ENCODE peak calls at places on chromosomes 12 and 14, in five cellular contexts. B is MM.1S, Z is neural progenitor cell, S is skeletal muscle cell, N is OCI-LY7. C is an unnamed sample.

GRCh38 chr14:61973981-61974380 is 211.8 kb downstream of the SNAPC1 start:
- DNase-seq in B (no peak), Z (no peak), S (peak), N (no peak), C (no peak)

GRCh38 chr12:101018540-101018939 is 191.5 kb downstream of the SLC5A8 start:
- DNase-seq in B (no peak), Z (no peak), S (peak), N (no peak), C (no peak)

GRCh38 chr14:65281991-65282908 is 130.3 kb upstream of the FUT8 start:
- DNase-seq in B (peak), Z (peak), S (peak), N (peak), C (no peak)

GRCh38 chr12:120584343-120585149 is 3.3 kb upstream of the POP5 start:
- DNase-seq in B (peak), Z (peak), S (no peak), N (peak), C (no peak)

GRCh38 chr12:38342444-38342843 is 25.9 kb downstream of the ALG10B start:
- DNase-seq in B (no peak), Z (no peak), S (no peak), N (no peak), C (no peak)

GRCh38 chr12:78719721-78720120 is 144.9 kb upstream of the SYT1 start:
- DNase-seq in B (no peak), Z (no peak), S (no peak), N (no peak), C (no peak)

GRCh38 chr14:32508281-32508680 is 179.2 kb downstream of the AKAP6 start:
- DNase-seq in B (no peak), Z (no peak), S (no peak), N (no peak), C (no peak)

GRCh38 chr14:89339158-89339557 is 77.9 kb downstream of the FOXN3 start:
- DNase-seq in B (no peak), Z (no peak), S (no peak), N (no peak), C (no peak)

GRCh38 chr12:59972941-59973340 is 377.1 kb downstream of the SLC16A7 start:
- DNase-seq in B (no peak), Z (no peak), S (peak), N (no peak), C (no peak)

GRCh38 chr14:54267172-54267571 is 129.6 kb upstream of the CDKN3 start:
- DNase-seq in B (peak), Z (no peak), S (no peak), N (peak), C (peak)

GRCh38 chr12:88816201-88816600 is 235.9 kb upstream of the KITLG start:
- DNase-seq in B (no peak), Z (no peak), S (no peak), N (no peak), C (no peak)

GRCh38 chr14:65069874-65070709 is 32.2 kb downstream of the MAX start:
- DNase-seq in B (peak), Z (no peak), S (no peak), N (no peak), C (no peak)

GRCh38 chr12:20505056-20505455 is 136.7 kb downstream of the PDE3A start:
- DNase-seq in B (no peak), Z (no peak), S (no peak), N (no peak), C (no peak)

GRCh38 chr12:110657747-110658146 is 31.2 kb downstream of the HVCN1 start:
- DNase-seq in B (no peak), Z (no peak), S (no peak), N (no peak), C (no peak)

GRCh38 chr14:94826774-94827173 is 56.9 kb upstream of the GSC start:
- DNase-seq in B (no peak), Z (no peak), S (no peak), N (no peak), C (no peak)

GRCh38 chr12:26422839-26423398 is 227.5 kb downstream of the SSPN start:
- DNase-seq in B (peak), Z (no peak), S (no peak), N (no peak), C (no peak)

GRCh38 chr12:3704512-3705348 is 48.2 kb downstream of the CRACR2A start:
- DNase-seq in B (peak), Z (no peak), S (no peak), N (no peak), C (no peak)

GRCh38 chr14:97377550-97377949 is 580.4 kb downstream of the VRK1 start:
- DNase-seq in B (no peak), Z (no peak), S (no peak), N (no peak), C (no peak)

GRCh38 chr12:1819050-1819449 is 1.3 kb upstream of the LRTM2 start:
- DNase-seq in B (no peak), Z (no peak), S (no peak), N (no peak), C (no peak)

GRCh38 chr14:101359221-101360044 is 201.9 kb upstream of the DIO3 start:
- DNase-seq in B (no peak), Z (peak), S (no peak), N (peak), C (no peak)

GRCh38 chr14:35818346-35819115 is 7.6 kb upstream of the BRMS1L start:
- DNase-seq in B (no peak), Z (peak), S (no peak), N (peak), C (peak)

GRCh38 chr12:52280796-52281560 is 6.5 kb downstream of the KRT86 start:
- DNase-seq in B (no peak), Z (no peak), S (peak), N (no peak), C (no peak)

GRCh38 chr12:44759289-44759688 is 116.8 kb downstream of the NELL2 start:
- DNase-seq in B (no peak), Z (no peak), S (no peak), N (no peak), C (no peak)
- H3K4me3 ChIP-seq in B (no peak), Z (no peak), S (no peak), N (no peak), C (no peak)

GRCh38 chr14:93743270-93744060 is 44.8 kb downstream of the PRIMA1 start:
- DNase-seq in B (no peak), Z (no peak), S (no peak), N (no peak), C (no peak)

GRCh38 chr14:93745603-93746273 is 42.5 kb downstream of the PRIMA1 start:
- DNase-seq in B (no peak), Z (no peak), S (no peak), N (no peak), C (no peak)

GRCh38 chr14:93742761-93743160 is 45.5 kb downstream of the PRIMA1 start:
- DNase-seq in B (no peak), Z (no peak), S (no peak), N (no peak), C (no peak)

GRCh38 chr14:93744876-93745275 is 43.4 kb downstream of the PRIMA1 start:
- DNase-seq in B (no peak), Z (no peak), S (no peak), N (no peak), C (no peak)

DNA sequence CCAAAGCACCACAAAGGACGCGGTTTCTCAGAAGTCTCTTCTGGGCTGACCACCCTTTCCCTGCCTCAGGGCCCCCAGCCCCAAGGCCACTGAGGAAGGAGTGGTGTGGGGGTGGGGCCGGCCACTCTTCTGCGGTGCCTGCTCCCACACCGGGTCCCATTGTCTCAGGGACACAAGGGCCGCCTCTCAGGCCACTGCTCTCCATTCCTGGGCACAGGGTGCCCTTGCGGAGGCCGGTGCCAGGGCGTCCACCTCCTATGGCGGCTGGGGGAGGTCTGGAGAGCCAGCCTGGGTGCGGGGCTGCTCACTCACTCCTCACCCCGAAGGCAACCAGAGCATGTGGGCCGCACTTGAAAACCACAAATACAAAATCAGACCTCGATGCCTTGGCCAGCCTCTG is 44.1 kb downstream of the PRIMA1 start:
- DNase-seq in B (no peak), Z (no peak), S (no peak), N (no peak), C (no peak)
- H3K4me3 ChIP-seq in B (no peak), Z (no peak), S (no peak), N (no peak), C (no peak)

GRCh38 chr12:48765753-48766162 is 23.1 kb downstream of the ADCY6 start:
- DNase-seq in B (peak), Z (no peak), S (no peak), N (no peak), C (no peak)
- H3K4me3 ChIP-seq in B (no peak), Z (no peak), S (no peak), N (no peak), C (no peak)

DNA sequence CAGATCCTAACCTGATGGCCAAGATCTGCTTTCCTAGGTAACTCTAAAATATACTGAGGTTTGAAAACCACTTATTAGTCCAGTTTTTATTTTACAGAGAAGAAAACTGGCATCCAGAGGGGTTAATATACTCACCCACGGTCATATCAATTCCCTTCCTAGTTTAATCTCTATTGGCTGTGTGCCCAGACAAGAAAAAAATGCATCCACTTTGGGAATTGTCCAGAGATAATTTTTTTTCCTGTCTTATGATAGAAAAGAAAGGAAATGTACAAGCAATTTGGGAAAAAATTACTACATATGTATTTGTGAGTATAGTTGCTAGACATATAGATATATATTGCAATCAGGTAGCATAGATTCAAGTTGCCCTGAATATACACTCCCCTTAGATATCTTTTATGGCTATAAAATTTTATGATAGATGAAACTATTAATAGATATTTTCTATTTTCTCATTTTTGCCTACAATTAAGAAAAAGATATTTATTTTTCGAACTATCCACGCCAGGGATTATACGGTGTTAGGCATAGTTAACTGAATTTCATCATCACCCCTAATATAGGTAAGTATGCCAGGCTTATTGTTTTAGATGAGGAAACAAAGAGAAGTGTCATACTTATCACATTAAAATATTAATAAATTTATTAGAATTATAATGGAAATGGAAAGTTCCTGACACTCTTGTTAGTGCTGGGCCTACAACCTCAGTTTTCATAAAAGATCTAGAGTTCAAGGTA is 100.5 kb upstream of the SLC38A2 start:
- DNase-seq in B (no peak), Z (no peak), S (no peak), N (no peak), C (no peak)
- H3K4me3 ChIP-seq in B (no peak), Z (no peak), S (no peak), N (no peak), C (no peak)

DNA sequence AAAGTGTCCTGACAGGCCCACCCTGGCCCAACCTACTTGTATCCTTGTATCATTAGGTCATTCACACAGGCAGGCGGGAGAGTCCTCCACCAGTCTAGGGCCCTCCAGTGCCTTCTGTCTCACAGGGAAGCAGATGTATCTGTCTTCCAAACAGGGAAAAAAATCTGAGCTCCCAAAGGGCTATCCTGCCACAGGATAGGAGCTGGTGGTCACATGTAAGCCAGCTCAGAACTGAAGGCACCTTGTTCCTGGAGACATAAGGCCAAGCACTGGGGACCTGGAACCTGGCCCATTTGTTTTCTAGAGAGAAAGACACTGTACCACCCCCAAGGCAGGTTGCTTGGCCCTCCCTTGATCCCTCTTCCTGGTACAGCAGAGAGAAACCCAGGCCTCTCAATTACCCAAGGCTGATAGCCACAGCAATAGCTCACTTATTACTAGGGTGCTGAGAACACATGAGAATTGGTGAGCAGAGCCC is 19.4 kb upstream of the PLEKHH1 start:
- DNase-seq in B (no peak), Z (no peak), S (no peak), N (peak), C (no peak)
- H3K4me3 ChIP-seq in B (no peak), Z (no peak), S (no peak), N (peak), C (no peak)

DNA sequence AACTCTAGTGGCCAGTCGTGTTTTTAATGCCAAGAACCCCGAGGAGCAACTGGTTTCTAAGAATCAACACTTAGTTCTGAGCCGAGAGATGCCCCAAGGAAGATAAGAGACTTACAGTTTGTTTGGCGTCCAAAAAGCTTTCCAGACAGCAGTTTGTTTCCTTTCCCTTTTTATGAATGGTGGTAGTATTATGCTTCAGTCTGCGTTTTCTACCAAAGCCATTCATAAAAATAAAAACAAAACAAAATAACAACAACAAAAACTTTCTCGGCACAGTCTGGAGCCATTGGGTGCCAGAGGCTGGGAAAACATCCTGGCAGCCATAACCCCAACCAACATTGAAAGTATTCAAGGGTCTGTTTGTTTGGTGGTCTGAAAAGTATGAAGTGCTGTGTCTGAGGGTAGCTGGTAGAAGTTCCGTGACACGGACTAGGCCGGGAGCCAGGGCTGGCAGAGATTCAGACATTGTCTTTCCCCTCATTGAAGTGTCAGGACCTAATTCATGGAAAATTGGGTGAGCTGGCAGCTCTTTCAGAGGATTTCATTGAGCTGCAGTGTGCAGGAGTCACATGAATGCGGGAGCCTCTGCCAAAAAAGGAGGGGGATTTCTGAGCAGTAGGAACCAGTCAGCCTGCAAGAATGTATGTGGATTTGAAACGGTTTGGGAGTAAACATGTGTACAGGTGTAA is 124.2 kb downstream of the HMGA2 start:
- DNase-seq in B (no peak), Z (peak), S (peak), N (no peak), C (no peak)
- H3K4me3 ChIP-seq in B (no peak), Z (no peak), S (no peak), N (no peak), C (no peak)

GRCh38 chr12:128055567-128055966 is 211.4 kb upstream of the TMEM132C start:
- DNase-seq in B (no peak), Z (no peak), S (no peak), N (no peak), C (no peak)
- H3K4me3 ChIP-seq in B (no peak), Z (no peak), S (no peak), N (no peak), C (no peak)

DNA sequence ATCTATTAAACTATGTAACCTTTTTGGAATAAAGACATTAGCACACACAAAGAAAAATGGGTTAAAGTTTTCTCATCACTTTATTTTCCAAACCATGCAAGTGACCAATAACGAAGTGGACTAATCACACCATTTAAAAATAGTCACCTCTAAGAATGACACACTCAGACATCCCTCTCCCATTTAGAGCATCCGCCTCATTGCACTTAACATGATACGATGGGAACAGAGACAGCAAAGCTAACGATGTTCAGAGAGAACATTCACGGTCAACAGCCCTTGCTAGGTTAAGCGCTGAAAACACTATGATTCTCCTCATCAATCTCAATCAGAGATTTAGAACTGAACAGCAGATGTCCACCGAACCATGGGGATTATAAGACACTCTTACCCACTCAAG is 35.8 kb downstream of the NIN start:
- DNase-seq in B (no peak), Z (no peak), S (no peak), N (no peak), C (no peak)
- H3K4me3 ChIP-seq in B (no peak), Z (no peak), S (no peak), N (peak), C (no peak)

DNA sequence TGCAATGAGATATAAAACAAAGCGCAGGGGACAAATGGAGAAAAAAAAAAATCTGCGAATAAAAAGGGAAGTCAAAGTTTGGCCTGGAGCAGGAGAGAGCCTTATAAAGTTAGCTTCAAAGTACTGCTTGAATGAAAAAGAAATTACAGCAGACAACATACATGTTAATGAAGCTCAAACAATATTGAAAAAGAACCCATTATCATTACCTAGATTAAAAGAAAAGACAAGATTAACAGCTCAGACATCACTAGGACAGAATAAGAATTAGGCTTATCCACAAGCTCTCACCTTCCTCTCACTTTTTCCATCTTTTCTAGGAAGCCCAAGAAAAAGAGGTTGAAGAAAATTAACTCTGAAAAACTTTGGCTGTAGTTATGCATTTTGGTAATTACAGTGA is 503.5 kb downstream of the ETNK1 start:
- DNase-seq in B (no peak), Z (no peak), S (no peak), N (no peak), C (no peak)
- H3K4me3 ChIP-seq in B (no peak), Z (no peak), S (no peak), N (no peak), C (no peak)

GRCh38 chr12:6772729-6773661 is 675 bp downstream of the LAG3 start:
- DNase-seq in B (no peak), Z (peak), S (no peak), N (no peak), C (no peak)
- H3K4me3 ChIP-seq in B (no peak), Z (peak), S (no peak), N (no peak), C (no peak)